ENCODE peak calls at places on chromosomes 6 and 20, in six cellular contexts. X is A172; A is stimulated activated CD8-positive, alpha-beta memory T cell treated with anti-CD3 and anti-CD28 coated beads, Interleukin-4, amount 100 ng/mL, for 1 hour; L is progenitor cell of endocrine pancreas; M is activated gamma-delta T cell treated with Interleukin-2 at 50 U/mL for 16 hours; G is neural progenitor cell. C is an unnamed sample.

GRCh38 chr6:162921062-162921461 is 193.3 kb downstream of the PACRG start:
- DNase-seq in X (no peak), M (no peak), A (no peak), L (no peak), G (no peak), C (no peak)

GRCh38 chr20:53660947-53661381 is 67.3 kb upstream of the ZNF217 start:
- DNase-seq in L (no peak), A (no peak), G (no peak), X (no peak), M (no peak), C (no peak)

GRCh38 chr6:162973975-162974374 is 246.2 kb downstream of the PACRG start:
- DNase-seq in X (no peak), G (no peak), A (no peak), M (no peak), L (no peak), C (no peak)

GRCh38 chr6:96007663-96008062 is 8.1 kb upstream of the FUT9 start:
- DNase-seq in L (no peak), G (no peak), A (no peak), M (no peak), X (no peak), C (no peak)

GRCh38 chr6:35248300-35248699 is 11.2 kb upstream of the ZNF76 start:
- DNase-seq in L (no peak), A (no peak), X (no peak), G (no peak), M (no peak), C (no peak)

GRCh38 chr6:87291879-87292278 is 30.5 kb upstream of the SMIM8 start:
- DNase-seq in X (no peak), A (no peak), G (no peak), L (no peak), M (no peak), C (no peak)

GRCh38 chr6:3756516-3757010 is 5.0 kb upstream of the PXDC1 start:
- DNase-seq in M (no peak), L (no peak), A (no peak), G (no peak), X (no peak), C (no peak)

GRCh38 chr20:49542514-49542991 is 25.4 kb downstream of the PTGIS start:
- DNase-seq in X (no peak), M (no peak), A (no peak), G (no peak), L (no peak), C (no peak)

GRCh38 chr20:33852971-33853813 is 42.0 kb downstream of the CHMP4B start:
- DNase-seq in L (no peak), X (no peak), G (no peak), M (peak; percentile 48), A (no peak), C (no peak)

GRCh38 chr20:15682690-15683089 is 890.6 kb downstream of the KIF16B start:
- DNase-seq in A (no peak), G (no peak), X (no peak), L (no peak), M (no peak), C (no peak)

GRCh38 chr6:165647041-165647440 is 16.0 kb downstream of the PDE10A start:
- DNase-seq in X (no peak), A (no peak), G (no peak), M (no peak), L (no peak), C (no peak)

GRCh38 chr6:96836579-96837137 is 619 bp downstream of the GPR63 start:
- DNase-seq in G (peak; percentile 50), A (no peak), L (no peak), M (no peak), X (no peak), C (peak; percentile 12)

GRCh38 chr6:75479712-75480111 is 13.9 kb downstream of the FILIP1 start:
- DNase-seq in L (no peak), G (no peak), A (no peak), M (no peak), X (no peak), C (no peak)